ENCODE peak calls at places on chromosomes 11 and 22, in eight cellular contexts. E, Q, P, S, N, U, A and R are unnamed samples.

GRCh38 chr11:131811380-131811779 is 441.0 kb downstream of the NTM start:
- DNase-seq in E (no peak), Q (peak; percentile 21), P (no peak), S (no peak), N (no peak), U (no peak), A (no peak), R (no peak)

GRCh38 chr11:113446112-113446511 is 29.1 kb downstream of the DRD2 start:
- DNase-seq in E (no peak), Q (no peak), P (no peak), S (no peak), N (no peak), U (no peak), A (no peak), R (peak; percentile 4)

GRCh38 chr11:9895016-9895415 is 231.1 kb downstream of the SWAP70 start:
- DNase-seq in E (no peak), Q (no peak), P (no peak), S (no peak), N (no peak), U (no peak), A (no peak), R (no peak)

GRCh38 chr11:128226106-128226716 is 361.1 kb downstream of the ETS1 start:
- DNase-seq in E (no peak), Q (no peak), P (no peak), S (no peak), N (no peak), U (no peak), A (no peak), R (peak; percentile 53)

GRCh38 chr22:20130739-20131592 is 638 bp upstream of the ZDHHC8 start:
- DNase-seq in E (peak; percentile 64), Q (no peak), P (no peak), S (peak; percentile 76), N (peak; percentile 94), U (peak; percentile 80), A (peak; percentile 92), R (peak; percentile 72)

GRCh38 chr11:66619080-66619554 is 2.7 kb downstream of the RBM14 start:
- DNase-seq in E (peak; percentile 79), Q (no peak), P (no peak), S (no peak), N (no peak), U (no peak), A (peak; percentile 54), R (peak; percentile 24)

GRCh38 chr22:27150530-27150909 is 493.1 kb downstream of the MIAT start:
- DNase-seq in E (peak; percentile 6), Q (no peak), P (peak; percentile 2), S (no peak), N (no peak), U (no peak), A (no peak), R (no peak)

GRCh38 chr11:117443269-117444186 is 115.9 kb downstream of the CEP164 start:
- DNase-seq in E (peak; percentile 26), Q (no peak), P (no peak), S (no peak), N (peak; percentile 81), U (peak; percentile 35), A (no peak), R (peak; percentile 25)

GRCh38 chr11:68828155-68828931 is 13.4 kb downstream of the CPT1A start:
- DNase-seq in E (no peak), Q (no peak), P (no peak), S (no peak), N (no peak), U (no peak), A (peak; percentile 42), R (no peak)

GRCh38 chr11:62266558-62266957 is 3.4 kb upstream of the SCGB2A2 start:
- DNase-seq in E (peak; percentile 9), Q (no peak), P (no peak), S (no peak), N (no peak), U (no peak), A (no peak), R (peak; percentile 44)

GRCh38 chr11:8759634-8760033 is 77.0 kb downstream of the RPL27A start:
- DNase-seq in E (peak; percentile 23), Q (no peak), P (no peak), S (no peak), N (no peak), U (no peak), A (no peak), R (no peak)

GRCh38 chr22:48889209-48889830 is 938.4 kb downstream of the BRD1 start:
- DNase-seq in E (no peak), Q (no peak), P (no peak), S (no peak), N (peak; percentile 52), U (no peak), A (no peak), R (no peak)

GRCh38 chr11:126842038-126842437 is 158.5 kb downstream of the KIRREL3 start:
- DNase-seq in E (no peak), Q (no peak), P (no peak), S (no peak), N (no peak), U (no peak), A (no peak), R (no peak)

GRCh38 chr11:19193916-19194315 is 7.9 kb downstream of the CSRP3 start:
- DNase-seq in E (no peak), Q (no peak), P (no peak), S (no peak), N (no peak), U (no peak), A (no peak), R (no peak)

GRCh38 chr11:129728571-129728970 is 87.1 kb upstream of the TMEM45B start:
- DNase-seq in E (no peak), Q (no peak), P (no peak), S (no peak), N (peak; percentile 79), U (peak; percentile 45), A (no peak), R (no peak)

GRCh38 chr11:76838422-76839068 is 22.2 kb upstream of the ACER3 start:
- DNase-seq in E (peak; percentile 38), Q (no peak), P (no peak), S (no peak), N (no peak), U (no peak), A (no peak), R (no peak)
- TF ChIP-seq CTCF in E (peak; percentile 54), Q (peak; percentile 22), P (no peak), S (no peak), N (peak; percentile 10), U (no peak), A (no peak), R (no peak)

GRCh38 chr22:41511521-41511968 is 32.7 kb downstream of the POLR3H start:
- DNase-seq in E (no peak), Q (no peak), P (no peak), S (no peak), N (no peak), U (peak; percentile 44), A (no peak), R (no peak)

GRCh38 chr22:41512421-41513194 is 31.7 kb downstream of the POLR3H start:
- DNase-seq in E (peak; percentile 62), Q (peak; percentile 34), P (no peak), S (no peak), N (no peak), U (peak; percentile 50), A (no peak), R (no peak)

GRCh38 chr22:41504397-41504796 is 35.5 kb downstream of the ACO2 start:
- DNase-seq in E (peak; percentile 75), Q (no peak), P (no peak), S (no peak), N (no peak), U (no peak), A (no peak), R (no peak)

GRCh38 chr22:41507330-41508063 is 36.8 kb downstream of the POLR3H start:
- DNase-seq in E (no peak), Q (no peak), P (no peak), S (no peak), N (no peak), U (no peak), A (no peak), R (no peak)

DNA sequence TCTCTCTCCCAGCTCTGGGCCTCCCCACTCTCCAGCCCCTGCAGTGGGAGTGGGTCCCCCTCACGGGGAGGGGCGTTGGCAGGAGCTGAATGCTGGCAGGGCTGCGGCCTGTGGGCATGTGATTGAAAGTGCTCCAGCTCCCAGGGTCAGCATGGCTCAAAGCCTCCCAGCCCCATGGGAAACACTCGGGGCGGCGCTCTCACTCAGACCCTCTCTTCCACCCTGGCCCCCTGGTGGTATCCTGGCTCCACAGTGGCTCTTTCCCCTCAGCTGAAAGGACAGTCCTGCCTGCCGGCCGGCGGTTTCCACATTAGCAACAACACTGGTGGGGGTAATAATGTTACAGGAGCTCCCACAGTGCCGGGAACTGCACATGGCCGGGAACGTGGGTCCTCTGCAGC is 35.5 kb downstream of the POLR3H start:
- DNase-seq in E (no peak), Q (no peak), P (no peak), S (no peak), N (no peak), U (no peak), A (no peak), R (no peak)
- TF ChIP-seq CTCF in E (no peak), Q (peak; percentile 6), P (no peak), S (no peak), N (no peak), U (no peak), A (no peak), R (no peak)

DNA sequence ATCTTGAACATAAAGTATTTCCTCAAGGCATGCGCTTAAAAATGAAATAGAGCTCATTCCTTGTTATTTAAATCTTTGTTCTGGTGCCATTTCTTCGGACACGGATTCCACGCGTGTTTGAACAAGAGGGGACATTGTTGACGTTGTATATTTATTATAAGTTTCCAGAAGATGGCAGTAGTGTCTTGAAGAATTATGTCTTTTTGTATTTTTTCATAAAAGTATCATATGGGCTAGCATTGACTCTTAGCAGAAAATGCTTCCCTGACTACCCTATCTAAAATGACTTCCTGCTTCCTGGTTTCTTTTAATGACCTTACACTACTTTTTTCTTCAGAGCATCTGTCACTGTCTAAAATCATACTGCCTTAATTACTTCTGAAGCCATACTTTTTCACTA is 20.4 kb downstream of the BIRC2 start:
- DNase-seq in E (peak; percentile 43), Q (no peak), P (peak; percentile 63), S (no peak), N (no peak), U (no peak), A (peak; percentile 22), R (no peak)
- TF ChIP-seq CTCF in E (peak; percentile 10), Q (no peak), P (peak; percentile 77), S (peak; percentile 20), N (no peak), U (peak; percentile 33), A (peak; percentile 61), R (peak; percentile 56)

DNA sequence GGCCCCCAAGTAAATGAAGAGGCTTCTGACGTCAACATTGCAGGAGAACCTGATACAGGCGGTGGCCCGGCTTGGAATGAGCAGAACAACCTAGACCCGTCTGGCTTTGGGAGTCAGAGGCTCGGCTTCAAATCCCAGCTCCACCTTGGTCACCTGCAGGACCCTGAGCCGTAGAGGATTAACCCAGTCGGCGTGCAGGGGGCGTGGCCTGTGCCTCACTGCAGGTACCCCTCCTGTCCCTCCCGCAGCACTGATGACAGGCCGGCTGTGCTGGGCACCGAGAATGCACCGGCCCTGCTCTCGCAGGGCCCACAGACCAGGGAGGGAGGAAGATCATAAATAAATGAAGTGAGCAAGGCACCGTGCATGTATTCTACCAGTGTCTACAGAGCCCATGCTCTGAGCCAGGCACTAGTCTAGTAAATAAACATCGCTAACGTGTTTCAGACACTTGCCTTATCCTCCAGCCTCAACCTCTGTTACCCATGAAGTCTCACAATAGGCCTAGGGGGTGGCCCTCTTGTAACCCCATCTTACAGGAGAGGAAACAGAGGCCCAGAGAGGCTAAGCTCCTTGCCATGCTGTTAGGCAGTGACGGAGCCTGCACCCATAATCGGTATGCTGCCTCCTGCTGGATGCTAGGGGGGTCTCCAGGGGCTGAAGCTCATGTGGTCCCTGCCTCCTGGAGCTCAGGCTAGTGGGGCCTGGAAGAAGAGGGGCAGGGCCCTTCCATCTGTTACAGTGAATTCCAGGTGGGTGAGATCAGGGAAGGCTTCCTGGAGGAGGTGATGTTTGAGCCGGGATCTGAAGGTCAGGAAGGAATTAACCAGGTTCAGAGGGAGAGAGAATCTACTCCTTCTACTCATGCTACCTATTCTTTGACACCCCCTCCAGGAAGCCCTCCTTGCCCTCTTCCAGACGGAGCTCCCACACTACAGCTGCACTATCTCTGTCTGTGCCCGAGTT is 53.4 kb downstream of the RTL6 start:
- DNase-seq in E (no peak), Q (no peak), P (peak; percentile 45), S (peak; percentile 43), N (peak; percentile 48), U (no peak), A (no peak), R (peak; percentile 11)
- TF ChIP-seq CTCF in E (peak; percentile 5), Q (peak; percentile 33), P (peak; percentile 66), S (no peak), N (no peak), U (no peak), A (no peak), R (no peak)